ENCODE peak calls at places on chromosomes 7 and 10, in four cellular contexts. K is GM06990, Z is T1000, F is AG04450. V is an unnamed sample.

GRCh38 chr10:103799341-103799740 is 56.0 kb downstream of the SH3PXD2A start:
- DNase-seq in K (no peak), Z (no peak), F (no peak), V (no peak)

GRCh38 chr10:43781480-43782361 is 133.0 kb upstream of the ZNF32 start:
- DNase-seq in K (peak), Z (no peak), F (no peak), V (no peak)

GRCh38 chr10:119831656-119832055 is 41.0 kb downstream of the MCMBP start:
- DNase-seq in K (no peak), Z (no peak), F (no peak), V (no peak)

GRCh38 chr7:47580811-47581331 is 1.0 kb downstream of the TNS3 start:
- DNase-seq in K (no peak), Z (no peak), F (no peak), V (no peak)

GRCh38 chr10:1498746-1499343 is 238.5 kb downstream of the ADARB2 start:
- DNase-seq in K (no peak), Z (no peak), F (no peak), V (no peak)

GRCh38 chr7:56097700-56098099 is 4.9 kb upstream of the PHKG1 start:
- DNase-seq in K (no peak), Z (no peak), F (peak), V (no peak)

GRCh38 chr7:4882742-4883351 is 669 bp downstream of the RADIL start:
- DNase-seq in K (no peak), Z (no peak), F (no peak), V (no peak)

GRCh38 chr10:91713471-91714072 is 80.7 kb upstream of the PPP1R3C start:
- DNase-seq in K (no peak), Z (no peak), F (no peak), V (no peak)

GRCh38 chr10:29709484-29710002 is 74.8 kb upstream of the SVIL start:
- DNase-seq in K (no peak), Z (no peak), F (no peak), V (no peak)

GRCh38 chr10:34802692-34803091 is 12.4 kb downstream of the PARD3 start:
- DNase-seq in K (no peak), Z (no peak), F (no peak), V (no peak)

GRCh38 chr7:148486937-148487336 is 103.6 kb upstream of the C7orf33 start:
- DNase-seq in K (no peak), Z (no peak), F (no peak), V (no peak)

GRCh38 chr7:83467493-83467892 is 181.4 kb downstream of the SEMA3E start:
- DNase-seq in K (no peak), Z (no peak), F (no peak), V (no peak)

GRCh38 chr10:71964669-71965515 is 697 bp downstream of the CHST3 start:
- DNase-seq in K (no peak), Z (peak), F (no peak), V (no peak)

GRCh38 chr7:139034855-139035587 is 821 bp downstream of the ZC3HAV1L start:
- DNase-seq in K (peak), Z (no peak), F (no peak), V (no peak)

GRCh38 chr10:28326516-28327493 is 23.9 kb upstream of the MPP7 start:
- DNase-seq in K (no peak), Z (no peak), F (no peak), V (no peak)

GRCh38 chr10:48518926-48519730 is 85.7 kb downstream of the ARHGAP22 start:
- DNase-seq in K (no peak), Z (no peak), F (no peak), V (no peak)

GRCh38 chr10:61961278-61961677 is 59.8 kb downstream of the ARID5B start:
- DNase-seq in K (peak), Z (no peak), F (no peak), V (no peak)

GRCh38 chr10:6514844-6515780 is 65.0 kb downstream of the PRKCQ start:
- DNase-seq in K (no peak), Z (no peak), F (no peak), V (no peak)

GRCh38 chr10:84138478-84139125 is 707 bp upstream of the GHITM start:
- DNase-seq in K (no peak), Z (no peak), F (no peak), V (no peak)

GRCh38 chr10:87092861-87093460 is 1.7 kb downstream of the GLUD1 start:
- DNase-seq in K (no peak), Z (no peak), F (no peak), V (no peak)

GRCh38 chr10:44382131-44382858 is 2.6 kb downstream of the CXCL12 start:
- DNase-seq in K (no peak), Z (no peak), F (no peak), V (no peak)

GRCh38 chr7:140384894-140385650 is 13.3 kb downstream of the SLC37A3 start:
- DNase-seq in K (no peak), Z (no peak), F (no peak), V (no peak)

GRCh38 chr7:99825873-99826272 is 1.9 kb upstream of the CYP3A43 start:
- DNase-seq in K (no peak), Z (no peak), F (no peak), V (no peak)